ENCODE peak calls at places on chromosomes 11 and 22, in five cellular contexts. Q, B, G, S and Y are unnamed samples.

GRCh38 chr11:75265851-75266531 is 25.4 kb downstream of the TPBGL start:
- DNase-seq in S (no peak), Q (peak; percentile 69), B (no peak), G (peak; percentile 37), Y (peak; percentile 78)

GRCh38 chr11:78838417-78838816 is 263.8 kb upstream of the NARS2 start:
- DNase-seq in S (no peak), B (no peak), G (no peak), Q (no peak), Y (no peak)

GRCh38 chr11:75945925-75946324 is 130.9 kb downstream of the UVRAG start:
- DNase-seq in G (no peak), Q (no peak), B (no peak), S (no peak), Y (no peak)

GRCh38 chr11:116891746-116892145 is 54.3 kb upstream of the APOA1 start:
- DNase-seq in G (no peak), S (no peak), B (no peak), Q (no peak), Y (no peak)

GRCh38 chr11:47270331-47271271 is 668 bp downstream of the MADD start:
- DNase-seq in Q (peak; percentile 79), S (peak; percentile 50), B (no peak), G (peak; percentile 59), Y (no peak)

GRCh38 chr22:29426476-29426875 is 11.9 kb upstream of the RFPL1 start:
- DNase-seq in G (no peak), Q (no peak), S (no peak), B (no peak), Y (no peak)

GRCh38 chr11:19101803-19102520 is 15.0 kb upstream of the ZDHHC13 start:
- DNase-seq in B (no peak), S (no peak), Q (no peak), G (no peak), Y (no peak)

GRCh38 chr22:20032407-20032991 is 11.6 kb downstream of the TANGO2 start:
- DNase-seq in Q (no peak), G (no peak), S (no peak), B (no peak), Y (no peak)

GRCh38 chr11:57585301-57585700 is 12.2 kb upstream of the SERPING1 start:
- DNase-seq in S (no peak), Q (peak; percentile 9), G (no peak), B (no peak), Y (no peak)

GRCh38 chr11:73538381-73538872 is 59.5 kb downstream of the FAM168A start:
- DNase-seq in Q (no peak), S (no peak), B (no peak), G (no peak), Y (no peak)

GRCh38 chr11:112050721-112051120 is 23.1 kb downstream of the PIH1D2 start:
- DNase-seq in G (no peak), S (no peak), B (no peak), Q (no peak), Y (no peak)

GRCh38 chr11:726278-726915 is 20.4 kb downstream of the EPS8L2 start:
- DNase-seq in S (peak; percentile 74), Q (peak; percentile 94), G (no peak), B (peak; percentile 92), Y (peak; percentile 92)

GRCh38 chr22:46595545-46595944 is 24.6 kb upstream of the GRAMD4 start:
- DNase-seq in G (peak; percentile 20), B (no peak), Q (peak; percentile 74), S (no peak), Y (no peak)

GRCh38 chr11:19200410-19201201 is 1.2 kb downstream of the CSRP3 start:
- DNase-seq in B (no peak), Q (no peak), G (peak; percentile 56), S (no peak), Y (peak; percentile 31)

GRCh38 chr11:41382927-41383326 is 76.5 kb downstream of the LRRC4C start:
- DNase-seq in G (no peak), B (no peak), Q (no peak), S (no peak), Y (no peak)

GRCh38 chr22:25369133-25369532 is 149.7 kb downstream of the CRYBB2 start:
- DNase-seq in S (no peak), G (no peak), Q (no peak), B (no peak), Y (no peak)

GRCh38 chr11:69869311-69869939 is 50.2 kb upstream of the FGF3 start:
- DNase-seq in B (no peak), S (no peak), G (no peak), Q (peak; percentile 56), Y (peak; percentile 60)

GRCh38 chr22:39900306-39901227 is at the start of gene GRAP2:
- DNase-seq in Q (no peak), S (no peak), G (no peak), B (no peak), Y (no peak)

GRCh38 chr22:36546092-36546804 is 17.3 kb upstream of the EIF3D start:
- DNase-seq in Q (no peak), S (peak; percentile 65), B (no peak), G (peak; percentile 39), Y (no peak)

GRCh38 chr11:46876471-46876870 is 30.4 kb upstream of the CKAP5 start:
- DNase-seq in S (no peak), G (no peak), Q (no peak), B (no peak), Y (no peak)

GRCh38 chr11:6932150-6932549 is 5.9 kb downstream of the ZNF215 start:
- DNase-seq in Q (no peak), S (no peak), G (no peak), B (no peak), Y (no peak)

GRCh38 chr11:11461473-11461872 is 108.4 kb upstream of the CSNK2A3 start:
- DNase-seq in S (no peak), G (peak; percentile 62), Q (no peak), B (peak; percentile 67), Y (no peak)

GRCh38 chr11:15774021-15774862 is 582.1 kb downstream of the SOX6 start:
- DNase-seq in Q (no peak), G (no peak), B (no peak), S (no peak), Y (no peak)

GRCh38 chr11:15769203-15769602 is 587.1 kb downstream of the SOX6 start:
- DNase-seq in Q (no peak), S (no peak), G (no peak), B (no peak), Y (no peak)

GRCh38 chr11:15773024-15773423 is 583.3 kb downstream of the SOX6 start:
- DNase-seq in B (no peak), Q (no peak), G (no peak), S (no peak), Y (no peak)

GRCh38 chr11:15768321-15768720 is 588.0 kb downstream of the SOX6 start:
- DNase-seq in G (no peak), S (no peak), B (no peak), Q (no peak), Y (no peak)

DNA sequence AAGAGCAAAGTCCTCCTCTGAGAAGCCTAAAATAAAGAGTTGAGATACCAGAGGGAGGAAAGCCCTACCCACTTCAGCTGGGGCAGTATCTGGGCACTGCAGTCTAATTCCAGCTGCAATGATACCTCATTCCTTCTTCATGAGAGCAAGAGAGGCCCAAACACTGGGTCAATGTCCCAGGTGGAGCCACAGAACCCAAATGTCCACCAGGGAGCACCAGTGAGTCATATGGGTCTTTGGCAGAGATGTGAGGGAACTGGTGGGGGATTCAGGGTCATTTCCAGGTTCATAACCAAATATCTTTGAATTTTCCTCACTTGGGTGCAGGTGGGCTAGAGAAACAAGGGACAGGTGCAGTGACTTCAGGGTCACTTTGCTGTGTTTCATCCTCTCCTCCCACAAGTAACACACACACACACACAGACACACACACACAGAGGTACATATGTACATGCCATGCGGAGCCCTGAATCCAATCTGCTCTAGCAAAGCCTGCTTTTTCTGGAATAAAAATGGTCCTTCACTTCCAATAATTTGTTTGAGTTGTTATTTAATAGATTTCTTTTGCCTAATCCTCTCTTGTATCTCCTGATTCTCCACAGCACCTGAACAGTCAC is 585.4 kb downstream of the SOX6 start:
- DNase-seq in S (peak; percentile 84), B (no peak), Q (no peak), G (peak; percentile 47), Y (no peak)
- TF ChIP-seq CTCF in S (peak; percentile 69), B (no peak), Q (peak; percentile 40), G (peak; percentile 61), Y (no peak)

GRCh38 chr22:32804036-32804435 is 2.5 kb downstream of the TIMP3 start:
- DNase-seq in G (peak; percentile 56), S (no peak), Q (no peak), B (peak; percentile 7), Y (no peak)

GRCh38 chr22:32803020-32803758 is 1.7 kb downstream of the TIMP3 start:
- DNase-seq in Q (no peak), G (peak; percentile 61), S (no peak), B (peak; percentile 56), Y (no peak)

GRCh38 chr22:32801436-32802290 is at the start of gene TIMP3:
- DNase-seq in Q (peak; percentile 86), S (peak; percentile 89), B (peak; percentile 96), G (peak; percentile 96), Y (peak; percentile 83)

GRCh38 chr22:32801001-32801435 is 487 bp upstream of the TIMP3 start:
- DNase-seq in Q (no peak), B (no peak), G (no peak), S (no peak), Y (no peak)

DNA sequence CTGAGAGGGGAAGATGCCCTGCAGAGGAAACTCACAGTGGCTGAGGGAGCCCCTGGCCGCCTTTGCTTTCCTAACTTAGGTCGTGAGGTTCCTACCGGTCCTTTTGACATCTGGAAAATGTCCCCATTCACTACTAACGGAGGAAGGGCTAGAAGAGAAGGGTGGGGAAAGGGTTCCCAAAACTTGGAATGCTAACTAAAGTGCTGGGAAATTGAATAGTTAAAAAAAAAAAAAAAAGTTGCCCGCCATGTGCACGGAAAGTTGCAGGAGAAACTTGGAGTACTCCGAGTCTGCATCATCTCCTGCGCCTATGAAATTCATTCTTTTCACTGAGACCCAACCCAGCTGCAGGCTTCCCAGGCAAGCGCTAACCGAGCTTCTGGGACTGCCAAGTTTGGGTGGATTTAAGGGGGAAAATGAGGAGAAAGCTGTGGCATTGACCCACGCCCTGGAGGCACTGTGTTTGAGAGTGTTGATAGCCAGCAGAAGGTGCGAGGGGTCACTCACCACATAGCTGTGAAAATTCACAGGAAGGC is 854 bp downstream of the TIMP3 start:
- DNase-seq in G (no peak), B (no peak), S (no peak), Q (no peak), Y (no peak)
- H3K4me3 ChIP-seq in G (peak overlapping the region; percentile 64), B (peak overlapping the region; percentile 78), S (peak overlapping the region; percentile 71), Q (peak overlapping the region; percentile 52), Y (peak overlapping the region; percentile 68)

DNA sequence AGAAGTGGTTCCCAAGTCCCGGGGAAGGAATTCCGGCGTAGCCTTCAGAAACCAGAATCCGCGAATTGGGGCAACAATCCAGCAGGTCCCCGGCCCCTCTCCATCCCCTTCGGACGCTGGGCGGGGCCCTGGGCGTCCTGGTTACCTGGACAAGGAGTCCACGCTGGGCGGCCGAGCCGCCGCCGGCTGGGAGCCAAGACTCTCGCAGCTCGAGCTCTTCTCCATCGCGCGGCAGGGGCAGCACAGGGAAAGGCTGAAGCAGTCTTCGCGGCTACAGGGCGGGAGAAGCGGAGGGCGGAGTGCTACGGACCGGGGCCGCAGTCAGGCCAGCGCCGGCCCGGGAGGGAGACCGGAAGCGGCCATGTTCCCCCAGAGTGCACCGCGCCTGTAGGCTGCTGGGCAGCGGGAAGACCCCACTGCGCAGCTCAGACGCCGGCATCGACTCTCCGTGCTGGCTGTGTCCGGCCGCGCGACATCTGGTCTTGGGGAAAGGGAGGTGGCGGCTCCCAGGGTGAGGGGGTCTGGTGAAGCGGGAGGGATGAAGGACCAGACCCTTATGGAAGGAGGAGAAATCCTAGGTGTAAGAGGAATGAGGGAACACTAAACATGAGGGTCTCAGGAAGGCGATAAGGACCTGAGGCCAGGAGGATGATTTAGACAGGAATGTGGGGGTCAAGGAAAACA is at the start of gene MTMR2:
- DNase-seq in G (peak; percentile 90), Q (peak; percentile 93), B (peak; percentile 93), S (peak; percentile 90), Y (peak; percentile 94)
- TF ChIP-seq POLR2A in G (peak; percentile 67), Q (peak; percentile 72), B (peak; percentile 81), S (peak; percentile 96), Y (no peak)

GRCh38 chr11:118169300-118170140 is 6.9 kb downstream of the SCN2B start:
- DNase-seq in S (no peak), G (peak; percentile 54), Q (no peak), B (no peak), Y (no peak)
- TF ChIP-seq CTCF in S (no peak), G (no peak), Q (no peak), B (no peak), Y (no peak)